ENCODE peak calls at places on chromosomes 12 and 14, in nine cellular contexts. W is tibial artery, C is heart left ventricle, J is cardiac muscle cell, L is BJ, T is body of pancreas, B is mammary epithelial cell, N is IMR-90, Z is GM12878. D is an unnamed sample. For H3K36me3, the result is how much of the 10 kb centered on the place peaks cover.

GRCh38 chr12:131386167-131386521 is 324.7 kb upstream of the SFSWAP start:
- DNase-seq in C (no peak), N (no peak), B (no peak), Z (no peak), L (no peak), W (no peak), J (no peak), T (no peak), D (no peak)

GRCh38 chr12:96448287-96448686 is 41.1 kb upstream of the CFAP54 start:
- DNase-seq in B (peak), W (no peak), J (peak), T (no peak), N (peak), C (no peak), L (no peak), Z (no peak), D (peak)

GRCh38 chr12:107545737-107546363 is 139.7 kb upstream of the PWP1 start:
- DNase-seq in Z (no peak), J (no peak), W (no peak), N (peak), T (no peak), C (peak), B (no peak), L (no peak), D (no peak)

GRCh38 chr12:41202051-41202450 is 13.9 kb downstream of the PDZRN4 start:
- DNase-seq in T (no peak), L (no peak), C (no peak), N (no peak), Z (no peak), W (no peak), J (no peak), B (no peak), D (no peak)

GRCh38 chr14:86911506-86911905 is 1081.5 kb downstream of the GALC start:
- DNase-seq in L (no peak), T (no peak), C (no peak), B (no peak), W (no peak), J (no peak), Z (no peak), N (no peak), D (no peak)

GRCh38 chr14:21123429-21123828 is 22.6 kb downstream of the TMEM253 start:
- DNase-seq in Z (no peak), C (no peak), L (no peak), N (no peak), B (no peak), J (no peak), T (no peak), W (no peak), D (no peak)

GRCh38 chr12:114681149-114681849 is 2.7 kb downstream of the TBX3 start:
- DNase-seq in N (peak), B (peak), Z (no peak), J (peak), W (no peak), L (no peak), C (no peak), T (no peak), D (no peak)

GRCh38 chr14:74616507-74616906 is 4.5 kb upstream of the LTBP2 start:
- DNase-seq in T (peak), L (no peak), C (no peak), B (peak), Z (no peak), W (no peak), J (peak), N (peak), D (peak)

GRCh38 chr14:38065101-38065762 is 142.5 kb upstream of the SSTR1 start:
- DNase-seq in C (peak), Z (no peak), N (no peak), T (no peak), L (no peak), W (no peak), J (no peak), B (no peak), D (no peak)

GRCh38 chr12:49130151-49131050 is 794 bp downstream of the TUBA1B start:
- DNase-seq in N (peak), Z (peak), W (peak), B (peak), C (peak), J (peak), T (peak), L (peak), D (peak)

DNA sequence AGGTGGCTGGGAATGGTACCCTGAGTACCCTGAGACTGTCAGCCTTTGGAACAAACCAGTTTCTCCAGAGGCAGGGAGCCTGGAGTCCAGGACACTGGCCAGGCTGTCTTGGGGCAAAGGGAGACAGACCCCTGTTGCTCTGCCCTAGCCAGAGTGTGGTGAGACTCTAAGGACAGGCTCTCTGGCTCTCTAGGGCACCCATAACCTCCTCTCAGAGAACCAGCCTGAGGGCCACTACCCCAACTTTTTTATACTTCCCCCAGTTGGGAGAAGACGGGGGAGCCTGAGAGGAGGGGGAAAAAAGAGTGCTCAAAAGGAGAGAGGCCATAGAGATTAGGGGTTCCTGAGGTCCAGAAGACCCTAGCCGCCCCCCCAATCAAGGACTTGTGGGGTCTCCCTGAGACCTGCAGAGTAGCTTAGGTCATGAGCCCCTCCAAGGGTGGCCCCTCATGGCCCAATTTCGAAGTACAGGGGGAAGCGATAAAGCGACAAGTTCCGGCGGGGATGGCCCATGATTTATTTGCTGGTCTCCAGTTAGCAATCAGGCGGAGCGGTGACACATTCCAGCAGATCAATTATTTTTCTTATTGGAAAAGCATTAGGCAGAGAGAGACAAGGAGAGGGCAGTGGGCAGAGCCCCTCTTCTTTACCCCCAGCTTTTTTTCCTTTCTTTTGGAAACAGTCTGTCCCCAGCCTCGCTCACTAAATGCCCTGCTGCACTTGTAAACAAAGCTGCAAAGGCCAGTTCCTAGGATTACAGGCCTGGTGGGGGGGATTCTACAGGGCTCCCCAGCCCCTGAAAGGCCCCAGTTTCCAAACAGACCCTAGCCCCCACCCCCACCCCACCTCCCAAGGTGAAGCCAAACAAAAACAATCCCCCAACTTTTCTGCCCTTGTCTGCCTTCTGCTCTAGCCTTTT is 1.5 kb downstream of the HOXC8 start:
- DNase-seq in J (no peak), Z (no peak), W (no peak), C (no peak), B (no peak), L (no peak), T (no peak), N (no peak), D (no peak)
- H3K4me3 ChIP-seq in J (no peak), Z (no peak), W (peak), C (no peak), B (no peak), L (no peak), T (no peak), N (no peak), D (no peak)

DNA sequence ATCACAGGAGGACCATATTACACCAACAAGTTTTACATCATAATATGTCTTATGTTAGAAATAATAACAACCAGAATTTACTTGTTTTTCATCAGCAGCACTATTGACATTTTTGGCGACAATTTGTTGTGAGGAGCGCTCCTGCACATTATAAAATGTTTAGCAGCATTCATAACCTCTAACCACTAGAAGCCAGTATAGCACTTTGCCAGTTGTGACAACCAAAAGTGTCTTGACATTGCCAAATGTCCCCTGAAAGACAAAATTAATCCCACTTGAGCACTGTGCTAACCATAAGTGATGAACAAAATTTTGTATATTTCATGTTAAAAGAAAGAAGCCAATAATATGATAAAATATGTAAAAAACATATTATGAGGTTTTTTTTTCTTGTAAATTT is 356.9 kb upstream of the LMO3 start:
- DNase-seq in N (no peak), J (no peak), W (no peak), T (no peak), L (no peak), B (no peak), Z (no peak), C (no peak), D (no peak)
- TF ChIP-seq CTCF in N (no peak), J (no peak), W (no peak), T (no peak), L (no peak), B (no peak), Z (no peak), C (no peak), D (no peak)

DNA sequence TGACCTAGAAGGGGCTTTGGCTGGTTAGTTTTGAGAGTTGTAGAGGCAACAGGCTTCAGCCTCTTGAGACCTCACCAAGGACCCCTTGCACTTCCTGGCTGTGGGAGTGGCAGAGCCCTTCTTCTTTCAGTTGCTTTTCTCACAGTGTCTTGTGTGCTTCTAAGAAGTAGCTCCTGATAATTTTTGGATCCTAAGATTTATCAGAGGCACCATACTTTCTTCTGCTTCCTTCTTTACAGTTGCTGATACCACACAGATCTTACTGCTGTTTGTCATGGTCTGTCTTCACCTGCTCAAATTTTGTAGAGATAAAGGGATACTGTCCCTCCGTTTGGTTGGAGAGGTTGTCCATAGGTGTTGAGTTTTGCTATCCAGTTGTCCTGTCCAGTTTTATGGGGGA is 33.8 kb downstream of the VRK1 start:
- DNase-seq in W (no peak), Z (no peak), J (no peak), L (no peak), T (no peak), B (no peak), C (no peak), N (no peak), D (no peak)
- H3K36me3 ChIP-seq in W (under half), Z (under half), J (under half), L (under half), T (under half), B (under half), C (under half), N (under half), D (under half)

GRCh38 chr12:8947737-8948136 is 1.7 kb downstream of the M6PR start:
- DNase-seq in N (no peak), C (no peak), Z (no peak), B (no peak), L (no peak), T (no peak), J (no peak), W (no peak), D (no peak)
- H3K4me3 ChIP-seq in N (no peak), C (no peak), Z (peak), B (no peak), L (no peak), T (no peak), J (no peak), W (no peak), D (no peak)